ENCODE peak calls at places on chromosome 13, in six cellular contexts. M, U, F, H, I and T are unnamed samples.

GRCh38 chr13:106143930-106144709 is 391.3 kb downstream of the EFNB2 start:
- DNase-seq in U (no peak), H (no peak), M (no peak), I (no peak), F (no peak), T (no peak)

GRCh38 chr13:112983428-112984196 is 14.6 kb downstream of the MCF2L start:
- DNase-seq in H (peak; percentile 54), M (no peak), I (no peak), U (no peak), F (no peak), T (no peak)

GRCh38 chr13:113209880-113210421 is 538 bp downstream of the CUL4A start:
- DNase-seq in H (peak; percentile 54), F (peak; percentile 67), U (no peak), M (peak; percentile 59), I (peak; percentile 16), T (peak; percentile 55)

GRCh38 chr13:40101708-40102359 is 446.4 kb downstream of the COG6 start:
- DNase-seq in F (no peak), M (no peak), I (no peak), H (no peak), U (no peak), T (no peak)

GRCh38 chr13:57314897-57315520 is 148.0 kb downstream of the PRR20E start:
- DNase-seq in U (no peak), F (no peak), M (no peak), I (no peak), H (no peak), T (no peak)

GRCh38 chr13:27556109-27556508 is 64.2 kb downstream of the LNX2 start:
- DNase-seq in H (no peak), F (no peak), U (peak; percentile 49), M (peak; percentile 69), I (no peak), T (peak; percentile 78)

GRCh38 chr13:44281252-44282000 is 92.2 kb upstream of the SERP2 start:
- DNase-seq in M (no peak), H (no peak), I (no peak), F (no peak), U (no peak), T (no peak)

GRCh38 chr13:101520672-101521071 is 68.2 kb downstream of the ITGBL1 start:
- DNase-seq in H (no peak), M (peak; percentile 53), U (no peak), I (no peak), F (no peak), T (peak; percentile 86)

GRCh38 chr13:45167611-45168554 is 33.0 kb downstream of the KCTD4 start:
- DNase-seq in I (no peak), M (peak; percentile 13), F (no peak), H (no peak), U (no peak), T (no peak)

GRCh38 chr13:97403893-97404683 is 29.9 kb upstream of the RAP2A start:
- DNase-seq in I (no peak), M (no peak), F (no peak), U (no peak), H (no peak), T (peak; percentile 28)

GRCh38 chr13:45121421-45121820 is 1.1 kb downstream of the GTF2F2 start:
- DNase-seq in F (no peak), H (no peak), U (peak; percentile 16), M (peak; percentile 46), I (no peak), T (peak; percentile 53)

GRCh38 chr13:74647211-74647610 is 513.0 kb upstream of the KLF12 start:
- DNase-seq in U (no peak), F (no peak), M (no peak), H (no peak), I (no peak), T (no peak)

GRCh38 chr13:59976856-59977255 is 186.9 kb downstream of the DIAPH3 start:
- DNase-seq in F (no peak), H (no peak), M (no peak), I (no peak), U (no peak), T (no peak)

GRCh38 chr13:79560954-79561353 is 80.0 kb downstream of the NDFIP2 start:
- DNase-seq in U (no peak), M (no peak), H (no peak), F (no peak), I (no peak), T (no peak)

GRCh38 chr13:30918662-30919405 is 12.8 kb downstream of the MEDAG start:
- DNase-seq in F (no peak), M (no peak), I (no peak), H (no peak), U (no peak), T (no peak)

GRCh38 chr13:89066868-89067466 is 1395.8 kb downstream of the SLITRK5 start:
- DNase-seq in M (peak; percentile 45), I (no peak), H (no peak), F (no peak), U (no peak), T (peak; percentile 0)

GRCh38 chr13:60043262-60043661 is 120.5 kb downstream of the DIAPH3 start:
- DNase-seq in H (no peak), U (no peak), F (no peak), M (peak; percentile 18), I (no peak), T (peak; percentile 4)

GRCh38 chr13:113425931-113426590 is 27.2 kb downstream of the ADPRHL1 start:
- DNase-seq in M (no peak), I (no peak), H (no peak), U (no peak), F (no peak), T (no peak)

GRCh38 chr13:35475960-35476943 is at the start of gene MAB21L1:
- DNase-seq in I (no peak), H (peak; percentile 31), F (no peak), M (peak; percentile 21), U (no peak), T (peak; percentile 19)

GRCh38 chr13:114258589-114258988 is 22.8 kb upstream of the UPF3A start:
- DNase-seq in H (no peak), F (no peak), U (no peak), I (no peak), M (no peak), T (no peak)

GRCh38 chr13:59948686-59949085 is 215.0 kb downstream of the DIAPH3 start:
- DNase-seq in I (no peak), F (no peak), H (no peak), U (no peak), M (no peak), T (no peak)

GRCh38 chr13:27921961-27922910 is 2.4 kb downstream of the PDX1 start:
- DNase-seq in I (no peak), M (no peak), U (no peak), H (no peak), F (no peak), T (no peak)

GRCh38 chr13:33321686-33322473 is 36.3 kb upstream of the STARD13 start:
- DNase-seq in I (no peak), U (no peak), H (no peak), F (no peak), M (peak; percentile 71), T (peak; percentile 21)

GRCh38 chr13:110711778-110712070 is 1.8 kb upstream of the ING1 start:
- DNase-seq in U (no peak), I (no peak), H (no peak), M (peak; percentile 16), F (no peak), T (no peak)

GRCh38 chr13:102648046-102648445 is 46.8 kb downstream of the METTL21C start:
- DNase-seq in M (no peak), H (no peak), I (no peak), F (no peak), U (peak; percentile 59), T (no peak)

GRCh38 chr13:59533561-59534337 is 630.0 kb downstream of the DIAPH3 start:
- DNase-seq in F (no peak), M (peak; percentile 6), U (peak; percentile 79), H (no peak), I (no peak), T (peak; percentile 34)

GRCh38 chr13:35471466-35472307 is 4.8 kb downstream of the MAB21L1 start:
- DNase-seq in F (no peak), H (no peak), U (no peak), M (peak; percentile 14), I (no peak), T (no peak)

GRCh38 chr13:30105381-30105780 is 202.0 kb downstream of the KATNAL1 start:
- DNase-seq in U (no peak), I (no peak), M (no peak), H (no peak), F (no peak), T (no peak)

GRCh38 chr13:98741741-98742435 is 10.6 kb downstream of the SLC15A1 start:
- DNase-seq in U (no peak), I (no peak), M (no peak), F (no peak), H (no peak), T (no peak)

GRCh38 chr13:50071399-50071798 is 56.2 kb downstream of the KCNRG start:
- DNase-seq in H (no peak), I (no peak), U (no peak), M (no peak), F (no peak), T (no peak)

GRCh38 chr13:93800342-93800741 is 573.7 kb downstream of the GPC6 start:
- DNase-seq in F (no peak), I (no peak), U (no peak), M (no peak), H (no peak), T (no peak)

GRCh38 chr13:99406799-99407201 is 94.5 kb upstream of the TM9SF2 start:
- DNase-seq in H (no peak), U (no peak), I (no peak), M (peak; percentile 8), F (no peak), T (no peak)

GRCh38 chr13:21124853-21125252 is 51.5 kb downstream of the SKA3 start:
- DNase-seq in H (no peak), M (peak; percentile 67), U (no peak), F (no peak), I (peak; percentile 96), T (peak; percentile 63)